ENCODE peak calls at places on chromosomes 4 and X, in nine cellular contexts. Y, Z, I, K, X, R, A, C and U are unnamed samples.

GRCh38 chrX:49767231-49767630 is 61.9 kb upstream of the PAGE4 start:
- DNase-seq in Y (no peak), Z (no peak), I (no peak), K (no peak), X (no peak), R (no peak), A (no peak), C (no peak), U (no peak)

GRCh38 chr4:46277165-46277951 is 112.6 kb downstream of the GABRA2 start:
- DNase-seq in Y (no peak), Z (no peak), I (no peak), K (no peak), X (no peak), R (no peak), A (no peak), C (no peak), U (no peak)

GRCh38 chrX:373641-374471 is 12.9 kb downstream of the PPP2R3B start:
- DNase-seq in Y (no peak), Z (peak), I (peak), K (peak), X (peak), R (no peak), A (no peak), C (no peak), U (no peak)

GRCh38 chrX:85569691-85570090 is 190.2 kb upstream of the POF1B start:
- DNase-seq in Y (no peak), Z (no peak), I (peak), K (no peak), X (no peak), R (no peak), A (no peak), C (no peak), U (no peak)

GRCh38 chrX:80808854-80809493 is 703 bp downstream of the BRWD3 start:
- DNase-seq in Y (peak), Z (peak), I (peak), K (peak), X (no peak), R (peak), A (no peak), C (no peak), U (no peak)

GRCh38 chrX:152405561-152405960 is 45.6 kb downstream of the GABRA3 start:
- DNase-seq in Y (no peak), Z (peak), I (no peak), K (no peak), X (no peak), R (no peak), A (no peak), C (no peak), U (no peak)

GRCh38 chr4:170087163-170087700 is 2.5 kb downstream of the AADAT start:
- DNase-seq in Y (peak), Z (no peak), I (no peak), K (no peak), X (no peak), R (no peak), A (no peak), C (no peak), U (no peak)

GRCh38 chr4:114691865-114692264 is 93.3 kb downstream of the UGT8 start:
- DNase-seq in Y (no peak), Z (no peak), I (no peak), K (no peak), X (no peak), R (no peak), A (no peak), C (no peak), U (no peak)

GRCh38 chr4:186587416-186588018 is 32.1 kb upstream of the MTNR1A start:
- DNase-seq in Y (peak), Z (peak), I (peak), K (peak), X (peak), R (peak), A (peak), C (peak), U (no peak)

GRCh38 chrX:11472381-11472780 is 179.2 kb downstream of the AMELX start:
- DNase-seq in Y (no peak), Z (no peak), I (no peak), K (no peak), X (no peak), R (no peak), A (no peak), C (no peak), U (no peak)

GRCh38 chrX:46754450-46755075 is 4.4 kb downstream of the SLC9A7 start:
- DNase-seq in Y (no peak), Z (no peak), I (no peak), K (no peak), X (no peak), R (no peak), A (no peak), C (no peak), U (no peak)

GRCh38 chr4:147578057-147578476 is 39.1 kb upstream of the TMEM184C start:
- DNase-seq in Y (peak), Z (no peak), I (no peak), K (no peak), X (no peak), R (no peak), A (no peak), C (no peak), U (no peak)

GRCh38 chrX:10110984-10111363 is 45.8 kb upstream of the CLCN4 start:
- DNase-seq in Y (no peak), Z (no peak), I (no peak), K (no peak), X (no peak), R (no peak), A (peak), C (no peak), U (no peak)

GRCh38 chr4:145879598-145879997 is 59.0 kb downstream of the ZNF827 start:
- DNase-seq in Y (peak), Z (peak), I (no peak), K (no peak), X (no peak), R (no peak), A (no peak), C (no peak), U (no peak)

GRCh38 chr4:1109332-1109731 is 4.0 kb downstream of the RNF212 start:
- DNase-seq in Y (no peak), Z (no peak), I (no peak), K (no peak), X (no peak), R (no peak), A (no peak), C (no peak), U (no peak)

GRCh38 chr4:26503427-26503826 is 13.1 kb upstream of the CCKAR start:
- DNase-seq in Y (no peak), Z (no peak), I (no peak), K (no peak), X (no peak), R (no peak), A (no peak), C (no peak), U (peak)

DNA sequence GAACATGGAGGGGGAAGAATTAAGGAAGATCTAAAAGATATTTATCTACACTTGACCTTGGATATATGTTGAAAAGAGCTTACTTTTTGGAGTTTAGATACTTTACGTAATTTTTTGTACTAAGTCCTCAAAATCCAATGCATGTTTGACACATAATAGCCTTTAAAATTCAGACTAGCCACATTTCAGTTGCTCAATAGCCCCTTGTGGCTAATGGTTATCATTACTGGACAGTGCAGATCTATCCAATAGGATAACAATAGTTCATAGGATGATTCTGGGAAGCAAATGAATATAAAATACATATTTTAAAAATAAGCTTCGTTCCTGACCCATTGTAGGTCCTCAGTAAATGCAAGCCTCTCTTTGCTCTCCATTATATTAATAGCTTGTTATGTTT is 13.8 kb downstream of the AP1AR start:
- DNase-seq in Y (peak), Z (no peak), I (no peak), K (no peak), X (no peak), R (no peak), A (no peak), C (no peak), U (no peak)
- TF ChIP-seq CTCF in Y (peak), Z (peak), I (peak), K (peak), X (peak), R (no peak), A (no peak), C (no peak), U (peak)

GRCh38 chr4:128796934-128797333 is 12.6 kb upstream of the JADE1 start:
- DNase-seq in Y (no peak), Z (no peak), I (no peak), K (no peak), X (no peak), R (no peak), A (no peak), C (peak), U (no peak)

DNA sequence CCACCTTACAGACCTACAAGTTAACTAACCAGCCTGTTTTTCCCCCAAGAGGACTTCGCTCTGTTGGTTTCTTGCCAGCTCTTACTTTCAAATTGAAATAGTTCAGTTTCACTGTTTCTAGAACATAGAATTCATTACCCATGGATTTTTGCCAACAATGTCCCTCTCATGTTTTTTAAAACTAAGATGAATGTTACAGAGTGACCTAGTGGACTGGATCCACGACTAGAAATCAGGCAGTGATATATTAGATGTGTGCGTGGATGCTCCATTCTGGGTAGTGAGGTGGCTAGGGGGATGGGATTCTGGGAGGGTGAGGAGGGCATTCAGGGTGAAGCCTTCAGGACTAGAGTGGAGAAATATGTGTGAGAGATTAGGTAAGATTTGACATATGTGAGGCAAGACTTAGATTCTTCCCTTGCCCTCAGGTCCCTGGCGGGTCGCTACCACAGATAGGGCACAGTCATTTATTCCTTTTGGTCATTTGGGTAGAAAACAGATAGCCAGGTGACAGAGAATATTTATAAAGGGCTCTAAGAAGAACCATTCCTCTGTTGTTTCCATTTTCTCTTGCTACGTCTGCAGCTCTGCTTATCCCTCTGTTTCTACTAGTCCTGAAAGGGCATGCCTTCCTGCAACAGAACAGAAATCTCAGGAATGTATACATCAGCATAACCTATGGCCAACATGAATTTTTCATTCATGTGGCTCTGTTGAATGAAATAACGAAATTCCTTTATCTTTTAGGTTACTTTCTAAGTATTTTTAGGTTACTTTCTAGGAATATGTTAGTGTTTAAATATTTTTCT is 15.4 kb upstream of the JADE1 start:
- DNase-seq in Y (peak), Z (no peak), I (no peak), K (no peak), X (no peak), R (no peak), A (no peak), C (no peak), U (no peak)
- TF ChIP-seq CTCF in Y (no peak), Z (no peak), I (no peak), K (no peak), X (no peak), R (no peak), A (no peak), C (no peak), U (no peak)

DNA sequence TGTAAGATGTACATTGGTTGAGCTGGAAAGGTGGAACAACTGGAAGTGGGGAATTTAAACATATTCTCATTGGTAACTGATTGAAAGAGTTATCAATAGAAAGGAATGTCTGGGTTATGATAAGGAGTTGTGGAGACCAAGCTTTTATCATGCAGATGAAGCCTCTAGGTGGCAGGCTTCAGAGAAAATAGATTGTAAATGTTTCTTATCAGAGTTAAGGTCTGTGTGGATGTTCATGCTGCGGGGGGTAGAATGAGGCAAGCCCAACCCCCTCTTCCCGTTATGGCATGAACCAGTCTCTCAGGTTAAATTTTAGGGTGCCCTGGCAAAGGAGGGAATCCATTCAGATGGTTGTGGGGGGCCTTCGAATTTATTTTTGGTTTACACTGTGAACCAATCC is 16.0 kb downstream of the ARSD start:
- DNase-seq in Y (no peak), Z (peak), I (no peak), K (no peak), X (no peak), R (no peak), A (no peak), C (no peak), U (no peak)
- TF ChIP-seq CTCF in Y (no peak), Z (peak), I (no peak), K (no peak), X (peak), R (no peak), A (no peak), C (no peak), U (peak)

DNA sequence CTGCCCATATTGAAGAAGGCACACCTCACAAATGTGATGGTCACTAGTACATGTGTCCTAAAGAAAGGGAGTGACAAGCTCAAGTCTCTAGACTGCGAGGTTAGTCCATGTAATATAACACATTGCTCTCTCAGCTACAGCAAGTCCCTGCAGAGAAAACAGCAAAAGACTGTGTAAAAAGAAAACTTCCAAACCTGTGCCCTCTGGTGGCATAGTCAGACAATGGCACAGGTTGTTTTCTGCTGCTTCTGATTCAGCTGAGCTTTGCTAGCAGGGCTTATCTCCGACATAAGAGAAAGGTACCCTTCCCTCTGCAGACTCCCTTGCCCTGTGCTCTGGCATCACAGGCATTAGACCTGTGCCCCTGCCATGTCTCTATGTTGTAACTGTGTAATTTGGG is 1.4 kb upstream of the SERPINA7 start:
- DNase-seq in Y (peak), Z (peak), I (no peak), K (no peak), X (no peak), R (peak), A (no peak), C (no peak), U (no peak)
- TF ChIP-seq CTCF in Y (no peak), Z (peak), I (peak), K (no peak), X (peak), R (peak), A (no peak), C (no peak), U (peak)

GRCh38 chrX:54444752-54445151 is 4.5 kb downstream of the TSR2 start:
- DNase-seq in Y (no peak), Z (peak), I (no peak), K (no peak), X (no peak), R (no peak), A (no peak), C (no peak), U (no peak)

GRCh38 chrX:54446084-54446483 is 5.9 kb downstream of the TSR2 start:
- DNase-seq in Y (no peak), Z (peak), I (no peak), K (no peak), X (no peak), R (no peak), A (no peak), C (no peak), U (no peak)

GRCh38 chrX:54435121-54435520 is 5.1 kb upstream of the TSR2 start:
- DNase-seq in Y (no peak), Z (no peak), I (no peak), K (no peak), X (no peak), R (no peak), A (no peak), C (no peak), U (no peak)

GRCh38 chrX:54442790-54443189 is 2.6 kb downstream of the TSR2 start:
- DNase-seq in Y (no peak), Z (no peak), I (no peak), K (no peak), X (no peak), R (no peak), A (no peak), C (no peak), U (no peak)

DNA sequence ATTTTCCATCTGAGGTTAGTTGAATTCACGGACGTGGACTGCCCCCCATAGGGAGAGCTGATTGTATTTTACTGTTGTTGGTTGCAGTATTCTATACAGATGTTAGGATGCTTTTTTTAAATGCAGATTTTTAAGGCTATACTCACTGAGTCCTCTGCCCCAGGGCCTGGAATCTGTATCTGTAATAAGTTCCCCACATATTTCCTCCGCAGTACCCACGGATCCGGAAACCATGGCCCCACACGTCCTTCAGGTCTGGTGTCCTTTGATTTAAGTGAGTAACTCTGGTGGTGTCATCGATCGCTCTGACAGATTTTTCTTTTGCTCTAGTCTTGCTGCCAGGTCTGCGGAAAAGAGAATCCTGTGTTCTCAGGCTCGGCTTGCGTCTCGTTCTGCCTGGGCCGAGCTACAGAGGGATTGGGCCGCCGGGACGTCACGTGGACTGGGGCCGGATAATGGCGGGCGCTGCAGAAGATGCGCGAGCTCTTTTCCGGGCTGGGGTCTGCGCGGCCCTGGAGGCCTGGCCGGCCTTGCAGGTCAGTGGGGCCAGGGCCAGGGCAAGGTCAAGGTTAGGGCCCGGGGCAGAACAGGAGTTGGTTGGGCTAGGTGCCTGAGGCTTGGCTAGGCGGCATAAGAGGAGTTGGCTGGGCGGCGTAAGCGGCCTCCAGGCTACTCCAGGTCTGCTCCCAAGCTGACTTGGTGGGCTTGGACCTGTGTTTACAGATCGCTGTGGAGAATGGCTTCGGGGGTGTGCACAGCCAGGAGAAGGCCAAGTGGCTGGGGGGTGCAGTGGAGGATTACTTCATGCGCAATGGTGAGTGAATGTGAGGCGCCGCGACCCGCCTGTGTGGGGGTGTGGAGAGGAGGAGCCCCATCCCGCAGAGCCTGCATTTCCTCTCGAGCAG is at the start of gene TSR2:
- DNase-seq in Y (peak), Z (peak), I (peak), K (peak), X (peak), R (peak), A (peak), C (peak), U (peak)
- TF ChIP-seq CTCF in Y (no peak), Z (peak), I (no peak), K (no peak), X (peak), R (no peak), A (no peak), C (no peak), U (peak)

DNA sequence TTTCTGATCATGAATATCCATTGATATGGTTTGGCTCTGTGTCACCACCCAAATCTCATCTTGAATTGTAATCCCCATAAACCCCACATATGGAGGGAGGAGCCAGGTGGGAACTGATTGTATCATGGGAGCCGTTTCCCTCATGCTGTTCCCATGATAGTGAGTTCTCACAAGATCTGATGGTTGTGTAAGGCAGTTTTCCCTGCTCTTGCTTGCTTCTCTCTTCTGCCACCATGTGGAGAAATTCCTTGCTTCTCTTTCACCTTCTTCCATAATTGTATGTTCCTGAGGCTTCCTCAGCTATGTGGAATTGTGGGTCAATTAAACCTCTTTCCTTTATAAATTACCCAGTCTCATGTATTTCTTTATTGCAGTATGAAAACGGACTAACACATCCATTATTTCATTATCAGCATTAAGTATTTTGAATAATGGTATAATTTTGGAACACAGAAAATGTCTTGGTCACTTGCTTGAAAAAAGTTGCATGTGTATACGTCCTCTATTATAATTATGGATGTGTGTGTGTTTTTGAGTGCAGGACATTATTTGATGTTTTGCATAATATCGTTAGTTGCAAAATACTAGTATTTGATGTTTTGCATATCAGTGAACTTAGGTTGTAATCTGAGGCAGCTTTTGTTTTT is 334.6 kb downstream of the PCDH10 start:
- DNase-seq in Y (peak), Z (peak), I (no peak), K (peak), X (no peak), R (no peak), A (no peak), C (no peak), U (no peak)
- TF ChIP-seq CTCF in Y (no peak), Z (peak), I (peak), K (no peak), X (peak), R (no peak), A (no peak), C (no peak), U (peak)

GRCh38 chr4:13143234-13143633 is 340.9 kb downstream of the RAB28 start:
- DNase-seq in Y (peak), Z (no peak), I (no peak), K (no peak), X (no peak), R (no peak), A (no peak), C (no peak), U (no peak)

GRCh38 chr4:13142191-13142590 is 341.9 kb downstream of the RAB28 start:
- DNase-seq in Y (no peak), Z (no peak), I (no peak), K (no peak), X (no peak), R (no peak), A (no peak), C (no peak), U (no peak)

DNA sequence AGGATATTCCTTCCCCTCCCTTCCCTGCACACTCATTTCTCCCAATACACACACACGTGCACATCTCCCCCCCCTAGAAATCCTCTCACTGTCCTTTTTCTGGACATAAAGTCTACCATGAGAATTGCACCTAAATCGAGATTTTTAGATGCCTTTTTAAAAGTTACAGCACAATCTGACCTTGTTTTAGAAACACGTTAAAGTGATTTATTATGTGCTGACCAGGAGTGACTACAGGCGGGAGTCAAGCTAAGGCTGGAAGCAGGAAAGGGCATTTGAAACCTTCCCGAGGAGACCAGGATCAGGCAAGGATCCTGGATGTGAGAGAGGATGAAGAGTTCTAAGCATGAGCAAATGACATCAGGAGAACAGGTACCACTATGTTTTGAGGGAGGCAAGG is 340.4 kb downstream of the RAB28 start:
- DNase-seq in Y (peak), Z (no peak), I (no peak), K (no peak), X (no peak), R (no peak), A (no peak), C (no peak), U (no peak)
- TF ChIP-seq CTCF in Y (no peak), Z (no peak), I (no peak), K (no peak), X (no peak), R (no peak), A (no peak), C (no peak), U (no peak)